ENCODE peak calls at places on chromosomes 16 and 17, in nine cellular contexts. U, V, Q, A, D, O, R, E and C are unnamed samples.

GRCh38 chr16:68368602-68368944 is 57.8 kb downstream of the PRMT7 start:
- DNase-seq in E (peak; percentile 32), Q (no peak), U (no peak), V (no peak), A (no peak), D (no peak), R (no peak), O (no peak), C (no peak)

GRCh38 chr16:5175263-5175662 is 77.7 kb upstream of the EEF2KMT start:
- DNase-seq in D (no peak), O (no peak), U (no peak), V (no peak), E (no peak), A (no peak), R (no peak), Q (no peak), C (no peak)

GRCh38 chr16:1145383-1146100 is 7.4 kb upstream of the CACNA1H start:
- DNase-seq in E (no peak), V (no peak), Q (no peak), U (no peak), A (peak; percentile 64), O (no peak), R (no peak), D (no peak), C (no peak)

GRCh38 chr16:71338193-71338592 is 20.3 kb upstream of the CALB2 start:
- DNase-seq in U (no peak), D (no peak), E (no peak), A (no peak), O (no peak), Q (no peak), V (no peak), R (no peak), C (no peak)

GRCh38 chr17:78129385-78130079 is 977 bp upstream of the TMC6 start:
- DNase-seq in R (no peak), E (no peak), V (no peak), U (no peak), Q (no peak), A (no peak), D (peak; percentile 42), O (no peak), C (no peak)

GRCh38 chr17:40735016-40735415 is 20.1 kb downstream of the KRT25 start:
- DNase-seq in V (no peak), O (no peak), R (no peak), U (no peak), E (no peak), A (no peak), D (no peak), Q (no peak), C (no peak)

GRCh38 chr16:8278181-8278580 is 312.1 kb downstream of the TMEM114 start:
- DNase-seq in V (no peak), Q (no peak), U (no peak), E (no peak), A (no peak), D (no peak), R (no peak), O (no peak), C (no peak)

GRCh38 chr16:761580-761979 is 1.0 kb downstream of the MSLN start:
- DNase-seq in R (no peak), D (no peak), V (no peak), O (peak; percentile 64), A (no peak), U (no peak), E (no peak), Q (no peak), C (no peak)

GRCh38 chr17:44376124-44376523 is 12.5 kb upstream of the FAM171A2 start:
- DNase-seq in O (no peak), E (peak; percentile 86), A (peak; percentile 54), D (no peak), R (peak; percentile 78), V (no peak), U (no peak), Q (no peak), C (peak; percentile 52)

GRCh38 chr16:17847234-17847795 is 376.6 kb upstream of the XYLT1 start:
- DNase-seq in E (no peak), A (no peak), U (no peak), D (no peak), R (no peak), Q (no peak), V (no peak), O (no peak), C (no peak)

GRCh38 chr16:50272687-50273381 is 6.5 kb downstream of the ADCY7 start:
- DNase-seq in V (no peak), O (no peak), E (no peak), D (no peak), U (no peak), R (no peak), Q (no peak), A (no peak), C (no peak)

GRCh38 chr17:37701424-37702020 is 43.3 kb downstream of the HNF1B start:
- DNase-seq in D (peak; percentile 47), E (peak; percentile 62), O (peak; percentile 72), R (peak; percentile 35), U (no peak), Q (peak; percentile 43), A (no peak), V (no peak), C (peak; percentile 16)

GRCh38 chr17:56909742-56910508 is 3.9 kb downstream of the TRIM25 start:
- DNase-seq in O (peak; percentile 70), R (peak; percentile 77), U (no peak), A (no peak), Q (no peak), D (peak; percentile 73), E (no peak), V (peak; percentile 61), C (no peak)

GRCh38 chr16:74896389-74897370 is 88.2 kb downstream of the WDR59 start:
- DNase-seq in Q (no peak), D (no peak), V (no peak), R (no peak), U (peak; percentile 72), E (no peak), A (no peak), O (no peak), C (no peak)

GRCh38 chr17:82527893-82528292 is 8.4 kb downstream of the FOXK2 start:
- DNase-seq in R (peak; percentile 53), O (no peak), U (peak; percentile 46), V (no peak), Q (no peak), E (no peak), A (no peak), D (no peak), C (no peak)
- H3K4me1 ChIP-seq in R (peaks cover 54% of the 10 kb centered on the region), O (peaks cover 57% of the 10 kb centered on the region), U (peaks cover 4% of the 10 kb centered on the region), V (peaks cover 72% of the 10 kb centered on the region), Q (no peaks in the 10 kb centered on the region), E (no peaks in the 10 kb centered on the region), A (peaks cover 27% of the 10 kb centered on the region), D (peaks cover 58% of the 10 kb centered on the region), C (peaks cover 10% of the 10 kb centered on the region)

GRCh38 chr17:45646288-45646988 is 137.7 kb upstream of the CRHR1 start:
- DNase-seq in D (no peak), Q (no peak), O (peak; percentile 38), R (no peak), E (no peak), V (no peak), A (no peak), U (no peak), C (no peak)

GRCh38 chr17:45651145-45651713 is 132.9 kb upstream of the CRHR1 start:
- DNase-seq in A (no peak), O (no peak), U (no peak), V (no peak), Q (no peak), D (no peak), E (no peak), R (no peak), C (no peak)

GRCh38 chr17:45649796-45650195 is 134.3 kb upstream of the CRHR1 start:
- DNase-seq in V (no peak), A (no peak), U (no peak), R (no peak), Q (no peak), D (no peak), E (no peak), O (peak; percentile 35), C (no peak)

GRCh38 chr17:45650601-45651000 is 133.5 kb upstream of the CRHR1 start:
- DNase-seq in R (no peak), Q (no peak), E (no peak), U (no peak), V (no peak), O (peak; percentile 37), A (no peak), D (no peak), C (no peak)

DNA sequence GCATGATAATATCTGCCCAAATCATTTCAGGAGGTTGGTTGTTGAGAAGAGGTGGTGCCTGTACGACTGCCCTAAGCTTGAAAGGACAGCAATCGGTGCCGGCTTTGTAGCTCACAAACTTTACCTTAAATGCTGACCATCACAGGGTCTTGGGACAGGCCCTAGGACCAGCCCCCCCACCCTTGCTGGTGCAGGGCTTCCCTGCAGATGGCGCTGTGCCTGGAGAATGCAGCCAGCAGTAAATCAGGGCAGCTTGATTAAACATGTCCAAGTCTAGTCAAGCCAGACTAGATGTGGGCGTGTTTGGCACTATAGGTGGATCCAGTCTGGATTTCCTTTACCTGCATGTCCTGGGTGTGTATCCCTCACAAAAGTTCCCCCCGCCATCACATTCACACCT is 135.5 kb upstream of the CRHR1 start:
- DNase-seq in A (no peak), D (no peak), U (no peak), R (no peak), V (no peak), E (peak; percentile 76), Q (no peak), O (peak; percentile 29), C (no peak)
- TF ChIP-seq CTCF in A (no peak), D (no peak), U (no peak), R (no peak), V (no peak), E (peak; percentile 75), Q (no peak), O (no peak), C (no peak)

DNA sequence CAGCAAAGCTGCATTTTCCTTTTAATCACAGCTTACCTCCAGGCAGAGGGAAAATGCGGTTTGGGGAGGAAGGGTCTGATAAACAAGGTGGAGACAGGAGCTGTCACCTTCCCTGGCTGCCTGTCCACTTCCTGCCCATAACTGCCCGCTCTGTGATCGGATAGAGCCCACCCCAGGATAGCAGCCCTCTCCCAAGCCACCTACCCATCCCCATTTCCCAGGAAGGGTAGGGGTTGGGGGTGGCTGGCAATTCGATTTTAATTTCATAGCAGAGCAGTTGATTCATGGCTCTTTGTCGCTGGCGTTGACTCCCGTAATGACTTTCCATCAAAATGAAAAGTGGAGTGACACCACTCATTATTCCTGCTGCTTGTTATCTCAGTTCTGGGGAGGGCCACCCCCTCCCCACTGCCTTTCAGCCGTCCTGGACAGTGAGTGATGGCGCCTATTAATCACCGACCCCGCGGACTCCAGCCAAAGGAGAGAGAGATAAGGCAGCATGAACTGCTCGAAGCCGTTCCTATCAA is 11.2 kb downstream of the CDK5RAP3 start:
- DNase-seq in A (no peak), V (no peak), O (no peak), Q (no peak), R (no peak), E (no peak), U (no peak), D (no peak), C (peak; percentile 83)
- H3K36me3 ChIP-seq in A (no peaks in the 10 kb centered on the region), V (peaks cover 63% of the 10 kb centered on the region), O (peaks cover 54% of the 10 kb centered on the region), Q (peaks cover 59% of the 10 kb centered on the region), R (no peaks in the 10 kb centered on the region), E (peaks cover 17% of the 10 kb centered on the region), U (peaks cover 16% of the 10 kb centered on the region), D (peaks cover 7% of the 10 kb centered on the region), C (peaks cover 61% of the 10 kb centered on the region)

DNA sequence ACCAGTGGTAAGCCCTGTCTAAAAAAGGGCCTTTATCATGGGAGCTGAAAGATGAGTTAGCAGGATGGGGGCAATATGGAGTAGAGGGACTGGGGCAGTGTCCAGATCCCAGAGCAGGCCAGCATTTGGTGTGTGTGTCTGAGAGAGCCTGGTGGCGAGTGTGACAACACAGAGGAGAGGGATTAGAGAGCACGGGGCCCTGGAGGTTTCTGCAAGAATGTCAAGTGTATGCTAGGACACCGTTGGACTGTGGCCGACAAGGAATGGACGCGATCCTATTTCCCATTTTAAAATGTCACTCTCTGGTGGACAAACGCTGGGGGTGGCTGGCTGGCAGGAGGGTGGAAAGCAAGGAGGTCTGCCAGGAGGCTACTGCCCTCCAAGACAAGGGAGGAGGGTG is 12.4 kb downstream of the TAC4 start:
- DNase-seq in V (no peak), D (peak; percentile 59), A (peak; percentile 13), O (no peak), U (no peak), Q (no peak), R (no peak), E (no peak), C (no peak)
- H3K4me1 ChIP-seq in V (peaks cover 43% of the 10 kb centered on the region), D (peaks cover 31% of the 10 kb centered on the region), A (peaks cover 3% of the 10 kb centered on the region), O (peaks cover 47% of the 10 kb centered on the region), U (peaks cover 14% of the 10 kb centered on the region), Q (no peaks in the 10 kb centered on the region), R (peaks cover 11% of the 10 kb centered on the region), E (no peaks in the 10 kb centered on the region), C (no peaks in the 10 kb centered on the region)